ENCODE peak calls at places on chromosome 1, in six cellular contexts. L is psoas muscle, I is brain microvascular endothelial cell, C is GM12864, R is HFF-Myc, G is fibroblast of mammary gland. Z is an unnamed sample.

GRCh38 chr1:87451229-87451900 is 122.7 kb downstream of the LMO4 start:
- DNase-seq in L (no peak), I (peak), C (no peak), R (no peak), G (peak), Z (peak)

GRCh38 chr1:108066808-108067207 is 101.8 kb upstream of the VAV3 start:
- DNase-seq in L (no peak), I (no peak), C (no peak), R (no peak), G (no peak), Z (no peak)

GRCh38 chr1:27528701-27529637 is 39.0 kb upstream of the WASF2 start:
- DNase-seq in L (peak), I (no peak), C (no peak), R (no peak), G (peak), Z (no peak)

GRCh38 chr1:88800382-88801051 is 90.8 kb downstream of the GTF2B start:
- DNase-seq in L (no peak), I (peak), C (no peak), R (no peak), G (peak), Z (no peak)

GRCh38 chr1:39539252-39539790 is 37.3 kb downstream of the PABPC4 start:
- DNase-seq in L (peak), I (peak), C (peak), R (peak), G (peak), Z (peak)

GRCh38 chr1:243883551-243883950 is 33.5 kb upstream of the AKT3 start:
- DNase-seq in L (no peak), I (peak), C (no peak), R (peak), G (peak), Z (peak)

GRCh38 chr1:206012086-206012859 is 9.1 kb upstream of the RAB7B start:
- DNase-seq in L (peak), I (no peak), C (peak), R (no peak), G (no peak), Z (no peak)

GRCh38 chr1:114979278-114979891 is 50.2 kb upstream of the TSHB start:
- DNase-seq in L (no peak), I (peak), C (peak), R (peak), G (peak), Z (peak)

GRCh38 chr1:163824006-163824405 is 502.3 kb downstream of the NUF2 start:
- DNase-seq in L (no peak), I (peak), C (no peak), R (peak), G (peak), Z (peak)

GRCh38 chr1:54156986-54157385 is 4.2 kb upstream of the CDCP2 start:
- DNase-seq in L (peak), I (no peak), C (no peak), R (no peak), G (no peak), Z (no peak)

GRCh38 chr1:54151013-54151412 is 1.8 kb downstream of the CDCP2 start:
- DNase-seq in L (no peak), I (no peak), C (no peak), R (no peak), G (no peak), Z (no peak)

GRCh38 chr1:54149734-54150133 is 3.1 kb downstream of the CDCP2 start:
- DNase-seq in L (no peak), I (no peak), C (no peak), R (no peak), G (no peak), Z (no peak)

GRCh38 chr1:54152696-54153095 is at the start of gene CDCP2:
- DNase-seq in L (no peak), I (no peak), C (no peak), R (no peak), G (no peak), Z (no peak)

GRCh38 chr1:54153548-54154439 is 994 bp upstream of the CDCP2 start:
- DNase-seq in L (peak), I (peak), C (no peak), R (peak), G (peak), Z (peak)
- H3K4me3 ChIP-seq in L (peak), I (no peak), C (no peak), R (no peak), G (peak), Z (no peak)

DNA sequence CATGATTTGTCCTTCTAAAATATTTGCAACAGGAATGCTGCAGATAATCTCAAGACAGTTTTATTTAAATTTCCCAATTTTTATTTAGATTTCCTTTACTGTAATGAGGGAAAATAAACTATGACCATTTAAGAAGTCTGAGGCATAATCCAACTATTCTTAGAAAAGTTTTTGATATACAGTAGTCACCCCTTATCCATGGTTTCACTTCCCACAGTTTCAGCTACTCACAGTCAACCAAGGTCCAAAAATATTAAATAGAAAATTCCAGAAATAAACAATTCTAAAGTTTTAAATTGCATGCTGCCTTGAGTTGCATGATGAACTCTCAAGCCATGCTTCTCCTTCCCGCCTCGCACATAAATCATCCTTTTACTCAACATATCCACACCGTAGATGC is 33.3 kb downstream of the TOR3A start:
- DNase-seq in L (no peak), I (no peak), C (no peak), R (no peak), G (no peak), Z (no peak)
- H3K4me3 ChIP-seq in L (no peak), I (no peak), C (no peak), R (no peak), G (no peak), Z (no peak)

GRCh38 chr1:20705356-20705755 is 12.5 kb downstream of the KIF17 start:
- DNase-seq in L (no peak), I (no peak), C (no peak), R (no peak), G (no peak), Z (no peak)
- H3K4me3 ChIP-seq in L (no peak), I (no peak), C (no peak), R (no peak), G (no peak), Z (no peak)

GRCh38 chr1:235045921-235046601 is 82.6 kb downstream of the TOMM20 start:
- DNase-seq in L (no peak), I (no peak), C (no peak), R (no peak), G (no peak), Z (no peak)
- H3K4me3 ChIP-seq in L (no peak), I (no peak), C (no peak), R (no peak), G (no peak), Z (no peak)

Z was measured in skeletal muscle cell.